ENCODE peak calls at places on chromosome 7, in ten cellular contexts. L is stimulated activated CD4-positive, alpha-beta T cell treated with anti-CD3 and anti-CD28 coated beads, Interleukin-2, amount 100 ng/mL, for 24 hours; Q is germinal center; A is pulmonary artery endothelial cell; Z is activated T-cell treated with anti-CD3 and anti-CD28 coated beads for 1 hour; C is CD4-positive, alpha-beta T cell; Y is HCT116; W is trophoblast cell; T is ELR; D is frontal cortex. G is an unnamed sample.

GRCh38 chr7:34850681-34851080 is 186.6 kb downstream of the DPY19L1 start:
- DNase-seq in L (no peak), Q (no peak), A (no peak), Z (no peak), C (no peak), Y (no peak), W (peak; percentile 17), T (no peak), D (no peak), G (no peak)

GRCh38 chr7:151251328-151251925 is 2.9 kb upstream of the SMARCD3 start:
- DNase-seq in L (no peak), Q (no peak), A (no peak), Z (no peak), C (no peak), Y (no peak), W (peak; percentile 56), T (peak; percentile 67), D (peak; percentile 90), G (peak; percentile 29)

GRCh38 chr7:160958-161725 is 31.2 kb upstream of the FAM20C start:
- DNase-seq in L (no peak), Q (no peak), A (no peak), Z (no peak), C (no peak), Y (no peak), W (no peak), T (no peak), D (no peak), G (no peak)

GRCh38 chr7:49817251-49817650 is 43.8 kb downstream of the VWC2 start:
- DNase-seq in L (no peak), Q (no peak), A (no peak), Z (no peak), C (no peak), Y (no peak), W (no peak), T (no peak), D (no peak), G (no peak)

GRCh38 chr7:157440346-157441022 is 103.7 kb downstream of the DNAJB6 start:
- DNase-seq in L (no peak), Q (no peak), A (no peak), Z (no peak), C (no peak), Y (no peak), W (peak; percentile 27), T (no peak), D (no peak), G (no peak)

GRCh38 chr7:36999851-37000480 is 275.7 kb upstream of the AOAH start:
- DNase-seq in L (no peak), Q (no peak), A (no peak), Z (no peak), C (no peak), Y (no peak), W (no peak), T (no peak), D (no peak), G (no peak)

GRCh38 chr7:69457912-69458491 is 140.3 kb upstream of the AUTS2 start:
- DNase-seq in L (no peak), Q (no peak), A (no peak), Z (no peak), C (no peak), Y (no peak), W (no peak), T (no peak), D (no peak), G (no peak)

GRCh38 chr7:75967573-75967997 is 26.8 kb downstream of the TMEM120A start:
- DNase-seq in L (no peak), Q (no peak), A (no peak), Z (no peak), C (no peak), Y (no peak), W (no peak), T (no peak), D (no peak), G (no peak)

GRCh38 chr7:83677180-83677866 is 28.4 kb upstream of the SEMA3E start:
- DNase-seq in L (no peak), Q (no peak), A (no peak), Z (no peak), C (no peak), Y (peak; percentile 92), W (peak; percentile 51), T (peak; percentile 95), D (no peak), G (no peak)

GRCh38 chr7:6578114-6579084 is 1.1 kb downstream of the ZDHHC4 start:
- DNase-seq in L (no peak), Q (no peak), A (no peak), Z (no peak), C (no peak), Y (no peak), W (peak; percentile 52), T (peak; percentile 25), D (no peak), G (no peak)

GRCh38 chr7:79778786-79779382 is 325.4 kb upstream of the MAGI2 start:
- DNase-seq in L (no peak), Q (no peak), A (no peak), Z (no peak), C (no peak), Y (no peak), W (peak; percentile 80), T (peak; percentile 77), D (no peak), G (no peak)

GRCh38 chr7:104851268-104851667 is 162.7 kb upstream of the KMT2E start:
- DNase-seq in L (no peak), Q (no peak), A (no peak), Z (no peak), C (no peak), Y (no peak), W (no peak), T (no peak), D (no peak), G (no peak)

GRCh38 chr7:118626739-118627138 is 402.2 kb downstream of the ANKRD7 start:
- DNase-seq in L (no peak), Q (no peak), A (no peak), Z (no peak), C (no peak), Y (no peak), W (no peak), T (no peak), D (no peak), G (no peak)

G was measured in effector CD8-positive, alpha-beta T cell.